ENCODE peak calls at places on chromosomes 4 and X, in four cellular contexts. Z is mammary epithelial cell, O is NCI-H1092 treated with DMSO at 0.1 percent for 48 hours, U is GM04504. C is an unnamed sample.

GRCh38 chrX:11757729-11758399 is at the start of gene MSL3:
- DNase-seq in Z (peak), U (peak), O (peak), C (peak)

GRCh38 chr4:8438743-8439142 is 1.8 kb downstream of the ACOX3 start:
- DNase-seq in U (no peak), Z (no peak), O (no peak), C (no peak)

GRCh38 chr4:76219299-76220055 is 5.9 kb upstream of the SCARB2 start:
- DNase-seq in U (no peak), O (no peak), Z (peak), C (no peak)

GRCh38 chr4:118760092-118760491 is 74.9 kb downstream of the METTL14 start:
- DNase-seq in O (no peak), U (no peak), Z (no peak), C (no peak)

GRCh38 chr4:106208481-106209460 is 107.2 kb downstream of the TBCK start:
- DNase-seq in O (no peak), Z (no peak), U (no peak), C (peak)

GRCh38 chrX:11629593-11630211 is 36.0 kb downstream of the ARHGAP6 start:
- DNase-seq in O (no peak), Z (peak), U (peak), C (peak)

GRCh38 chr4:88320780-88321373 is 36.5 kb upstream of the PPM1K start:
- DNase-seq in U (no peak), O (no peak), Z (no peak), C (peak)

GRCh38 chr4:1215347-1216075 is 33.4 kb downstream of the CTBP1 start:
- DNase-seq in U (no peak), Z (no peak), O (no peak), C (no peak)

GRCh38 chrX:111352424-111352823 is 59.6 kb downstream of the DCX start:
- DNase-seq in U (no peak), Z (peak), O (peak), C (no peak)

GRCh38 chr4:147078875-147079658 is 133.4 kb upstream of the TTC29 start:
- DNase-seq in O (peak), Z (peak), U (no peak), C (no peak)

GRCh38 chrX:40085086-40085551 is 12.6 kb downstream of the BCOR start:
- DNase-seq in Z (no peak), O (no peak), U (peak), C (no peak)

GRCh38 chr4:58163172-58163571 is 1053.0 kb upstream of the IGFBP7 start:
- DNase-seq in Z (no peak), O (no peak), U (no peak), C (no peak)

GRCh38 chr4:15161439-15161838 is 159.2 kb downstream of the CPEB2 start:
- DNase-seq in O (no peak), U (no peak), Z (no peak), C (no peak)

GRCh38 chr4:2743518-2744445 is 12.4 kb downstream of the TNIP2 start:
- DNase-seq in O (no peak), U (no peak), Z (no peak), C (peak)